ENCODE peak calls at places on chromosomes 3 and 15, in four cellular contexts. K is frontal cortex, V is suprapubic skin, O is thyroid gland. P is an unnamed sample.

GRCh38 chr3:114093596-114093995 is 37.1 kb downstream of the QTRT2 start:
- DNase-seq in K (peak), V (no peak), O (peak), P (no peak)

GRCh38 chr3:149585401-149585726 is 72.5 kb downstream of the WWTR1 start:
- DNase-seq in K (no peak), V (no peak), O (no peak), P (no peak)

GRCh38 chr3:61443886-61444285 is 117.5 kb upstream of the PTPRG start:
- DNase-seq in K (no peak), V (no peak), O (no peak), P (no peak)

GRCh38 chr3:55708242-55708641 is 221.1 kb upstream of the WNT5A start:
- DNase-seq in K (no peak), V (no peak), O (no peak), P (no peak)

GRCh38 chr3:27695636-27696035 is 26.5 kb downstream of the EOMES start:
- DNase-seq in K (no peak), V (no peak), O (no peak), P (no peak)

GRCh38 chr15:45114751-45115085 is 592 bp downstream of the DUOXA2 start:
- DNase-seq in K (no peak), V (no peak), O (no peak), P (no peak)

GRCh38 chr3:54837964-54838363 is 89.9 kb downstream of the LRTM1 start:
- DNase-seq in K (no peak), V (no peak), O (no peak), P (no peak)

GRCh38 chr15:84715442-84716035 is 400 bp downstream of the SEC11A start:
- DNase-seq in K (no peak), V (no peak), O (peak), P (no peak)

GRCh38 chr15:58517682-58518525 is 86.1 kb downstream of the LIPC start:
- DNase-seq in K (no peak), V (no peak), O (no peak), P (no peak)

GRCh38 chr3:13087320-13087985 is 14.2 kb upstream of the IQSEC1 start:
- DNase-seq in K (no peak), V (no peak), O (no peak), P (no peak)

GRCh38 chr3:83655083-83655482 is 1303.7 kb upstream of the CADM2 start:
- DNase-seq in K (no peak), V (no peak), O (no peak), P (no peak)

GRCh38 chr15:68208641-68209240 is 3.6 kb upstream of the CALML4 start:
- DNase-seq in K (no peak), V (peak), O (no peak), P (no peak)

GRCh38 chr15:73517566-73517965 is 74.6 kb downstream of the REC114 start:
- DNase-seq in K (no peak), V (no peak), O (no peak), P (no peak)

GRCh38 chr3:98010194-98010882 is 24.8 kb downstream of the GABRR3 start:
- DNase-seq in K (no peak), V (no peak), O (no peak), P (no peak)

GRCh38 chr15:62390793-62391543 is 225.9 kb upstream of the C2CD4B start:
- DNase-seq in K (peak), V (peak), O (peak), P (peak)

GRCh38 chr3:32334675-32335074 is 57.0 kb upstream of the CMTM7 start:
- DNase-seq in K (no peak), V (no peak), O (peak), P (no peak)

GRCh38 chr3:151584603-151585002 is 123.7 kb upstream of the IGSF10 start:
- DNase-seq in K (no peak), V (no peak), O (no peak), P (no peak)